ENCODE peak calls at places on chromosomes 11 and 22, in six cellular contexts. H is stimulated activated CD4-positive, alpha-beta T cell treated with anti-CD3 and anti-CD28 coated beads, Interleukin-12 subunit alpha, Interleukin-12 subunit beta, amount 100 ng/mL, for 4 hours; S is Right ventricle myocardium inferior; X is GOT3; M is lower leg skin; Y is SJSA1. V is an unnamed sample.

GRCh38 chr22:47351836-47352579 is 589.6 kb downstream of the TBC1D22A start:
- DNase-seq in Y (no peak), X (no peak), M (peak), S (no peak), H (no peak), V (no peak)

GRCh38 chr22:37749831-37750595 is 53.2 kb downstream of the TRIOBP start:
- DNase-seq in M (no peak), S (peak), X (no peak), H (no peak), Y (no peak), V (no peak)

GRCh38 chr11:74134661-74135515 is 35.9 kb downstream of the C2CD3 start:
- DNase-seq in Y (no peak), X (no peak), S (no peak), M (no peak), H (no peak), V (no peak)

GRCh38 chr11:129317564-129317963 is 58.1 kb upstream of the BARX2 start:
- DNase-seq in X (no peak), S (no peak), M (no peak), H (no peak), Y (no peak), V (no peak)

GRCh38 chr11:77197626-77198320 is 69.7 kb downstream of the MYO7A start:
- DNase-seq in H (no peak), M (peak), X (no peak), Y (no peak), S (no peak), V (no peak)

GRCh38 chr11:130141561-130142341 is 17.8 kb upstream of the ST14 start:
- DNase-seq in H (no peak), Y (no peak), S (no peak), X (no peak), M (no peak), V (no peak)

GRCh38 chr11:63720611-63721010 is 39.3 kb downstream of the RTN3 start:
- DNase-seq in X (no peak), M (no peak), H (no peak), Y (no peak), S (no peak), V (no peak)

GRCh38 chr22:44353063-44353440 is 40.3 kb upstream of the SHISAL1 start:
- DNase-seq in S (no peak), Y (no peak), X (no peak), H (no peak), M (no peak), V (no peak)

GRCh38 chr22:31082606-31083376 is 1.7 kb downstream of the SMTN start:
- DNase-seq in M (peak), H (peak), Y (no peak), X (no peak), S (peak), V (no peak)